ENCODE peak calls at places on chromosome 12, in five cellular contexts. One of them, this sample, is unnamed.

GRCh38 chr12:21971344-21971743 is 30.1 kb upstream of the ABCC9 start:
- DNase-seq in H9: peak
- DNase-seq in NCI-H524: no peak
- DNase-seq in hepatocyte: no peak
- DNase-seq in MM.1S: no peak
- DNase-seq in this sample: no peak

GRCh38 chr12:7346571-7347225 is 42.8 kb downstream of the ACSM4 start:
- DNase-seq in H9: no peak
- DNase-seq in NCI-H524: no peak
- DNase-seq in hepatocyte: no peak
- DNase-seq in MM.1S: no peak
- DNase-seq in this sample: peak

GRCh38 chr12:121637231-121637914 is 11.0 kb downstream of the ORAI1 start:
- DNase-seq in hepatocyte: no peak
- DNase-seq in H9: peak
- DNase-seq in MM.1S: no peak
- DNase-seq in NCI-H524: no peak
- DNase-seq in this sample: peak

GRCh38 chr12:62647586-62647985 is 181.0 kb downstream of the MON2 start:
- DNase-seq in H9: no peak
- DNase-seq in NCI-H524: no peak
- DNase-seq in hepatocyte: no peak
- DNase-seq in MM.1S: no peak
- DNase-seq in this sample: no peak

GRCh38 chr12:42130670-42131402 is 13.8 kb downstream of the GXYLT1 start:
- DNase-seq in H9: no peak
- DNase-seq in MM.1S: no peak
- DNase-seq in NCI-H524: no peak
- DNase-seq in hepatocyte: no peak
- DNase-seq in this sample: no peak

GRCh38 chr12:118055865-118056773 is 4.9 kb downstream of the WSB2 start:
- DNase-seq in MM.1S: no peak
- DNase-seq in NCI-H524: peak
- DNase-seq in H9: no peak
- DNase-seq in hepatocyte: no peak
- DNase-seq in this sample: peak

GRCh38 chr12:108649668-108650067 is 16.0 kb upstream of the SELPLG start:
- DNase-seq in MM.1S: no peak
- DNase-seq in NCI-H524: no peak
- DNase-seq in hepatocyte: no peak
- DNase-seq in H9: no peak
- DNase-seq in this sample: no peak

GRCh38 chr12:86137936-86138335 is 118.3 kb downstream of the MGAT4C start:
- DNase-seq in H9: no peak
- DNase-seq in MM.1S: no peak
- DNase-seq in hepatocyte: no peak
- DNase-seq in NCI-H524: no peak
- DNase-seq in this sample: no peak

GRCh38 chr12:79194595-79194994 is 330.0 kb downstream of the SYT1 start:
- DNase-seq in MM.1S: no peak
- DNase-seq in H9: no peak
- DNase-seq in NCI-H524: no peak
- DNase-seq in hepatocyte: no peak
- DNase-seq in this sample: no peak

GRCh38 chr12:20527396-20528154 is 159.2 kb downstream of the PDE3A start:
- DNase-seq in hepatocyte: peak
- DNase-seq in H9: no peak
- DNase-seq in MM.1S: no peak
- DNase-seq in NCI-H524: no peak
- DNase-seq in this sample: no peak

GRCh38 chr12:69070319-69071090 is 137.5 kb upstream of the CPM start:
- DNase-seq in NCI-H524: peak
- DNase-seq in MM.1S: peak
- DNase-seq in H9: peak
- DNase-seq in hepatocyte: peak
- DNase-seq in this sample: peak

GRCh38 chr12:109714141-109714912 is 702 bp downstream of the FAM222A start:
- DNase-seq in MM.1S: peak
- DNase-seq in NCI-H524: peak
- DNase-seq in H9: peak
- DNase-seq in hepatocyte: peak
- DNase-seq in this sample: peak

GRCh38 chr12:102740157-102741032 is 176.6 kb downstream of the PAH start:
- DNase-seq in H9: no peak
- DNase-seq in NCI-H524: peak
- DNase-seq in hepatocyte: peak
- DNase-seq in MM.1S: peak
- DNase-seq in this sample: no peak

GRCh38 chr12:125738211-125738610 is 673.0 kb downstream of the AACS start:
- DNase-seq in MM.1S: no peak
- DNase-seq in H9: no peak
- DNase-seq in hepatocyte: no peak
- DNase-seq in NCI-H524: no peak
- DNase-seq in this sample: no peak

GRCh38 chr12:45725631-45726593 is 3.6 kb upstream of the ARID2 start:
- DNase-seq in H9: no peak
- DNase-seq in NCI-H524: peak
- DNase-seq in MM.1S: peak
- DNase-seq in hepatocyte: peak
- DNase-seq in this sample: peak

GRCh38 chr12:57998251-57998650 is 56.9 kb downstream of the ATP23 start:
- DNase-seq in H9: no peak
- DNase-seq in NCI-H524: no peak
- DNase-seq in hepatocyte: no peak
- DNase-seq in MM.1S: no peak
- DNase-seq in this sample: no peak

GRCh38 chr12:111976291-111976690 is 36.7 kb downstream of the TMEM116 start:
- DNase-seq in hepatocyte: no peak
- DNase-seq in H9: no peak
- DNase-seq in NCI-H524: no peak
- DNase-seq in MM.1S: no peak
- DNase-seq in this sample: no peak

GRCh38 chr12:51036165-51036765 is 10.1 kb upstream of the SLC11A2 start:
- DNase-seq in hepatocyte: no peak
- DNase-seq in NCI-H524: no peak
- DNase-seq in H9: no peak
- DNase-seq in MM.1S: no peak
- DNase-seq in this sample: peak

GRCh38 chr12:46453428-46453827 is 80.9 kb upstream of the SLC38A2 start:
- DNase-seq in hepatocyte: no peak
- DNase-seq in H9: no peak
- DNase-seq in NCI-H524: no peak
- DNase-seq in MM.1S: no peak
- DNase-seq in this sample: no peak

This sample was measured in small intestine.